ENCODE peak calls at places on chromosomes 7 and 10, in four cellular contexts. F is stimulated activated naive B cell treated with anti-CD40 and anti-IgM and Interleukin-4, amounts not matched to agents 10 μg/mL and 1 μg/mL and 100 μg/mL, for 72 hours; M is DMS153; K is CD8-positive, alpha-beta T cell. I is an unnamed sample.

GRCh38 chr7:18902892-18903291 is 214.5 kb downstream of the TWIST1 start:
- DNase-seq in F (no peak), M (no peak), K (no peak), I (no peak)

GRCh38 chr7:112437038-112437437 is 13.2 kb upstream of the IFRD1 start:
- DNase-seq in F (no peak), M (no peak), K (no peak), I (no peak)

GRCh38 chr7:117873056-117873932 is at the start of gene CTTNBP2:
- DNase-seq in F (no peak), M (no peak), K (no peak), I (no peak)

GRCh38 chr7:16708980-16709379 is 44.6 kb upstream of the TSPAN13 start:
- DNase-seq in F (no peak), M (no peak), K (no peak), I (no peak)

GRCh38 chr10:86650151-86650550 is 4.2 kb upstream of the OPN4 start:
- DNase-seq in F (no peak), M (no peak), K (no peak), I (no peak)

GRCh38 chr7:130142654-130143333 is 62.4 kb downstream of the TMEM209 start:
- DNase-seq in F (no peak), M (no peak), K (no peak), I (no peak)

GRCh38 chr10:49257626-49258350 is 41.2 kb upstream of the C10orf71 start:
- DNase-seq in F (no peak), M (no peak), K (no peak), I (no peak)

GRCh38 chr10:110918269-110918632 is 729 bp downstream of the BBIP1 start:
- DNase-seq in F (no peak), M (no peak), K (peak), I (peak)

GRCh38 chr7:34564091-34564490 is 93.9 kb upstream of the NPSR1 start:
- DNase-seq in F (no peak), M (no peak), K (no peak), I (no peak)

GRCh38 chr10:88652621-88653020 is 11.6 kb upstream of the LIPF start:
- DNase-seq in F (no peak), M (no peak), K (no peak), I (no peak)

GRCh38 chr7:26180792-26181198 is 19.8 kb downstream of the HNRNPA2B1 start:
- DNase-seq in F (no peak), M (no peak), K (no peak), I (no peak)

GRCh38 chr10:130686680-130687300 is 550.6 kb downstream of the GLRX3 start:
- DNase-seq in F (no peak), M (peak), K (no peak), I (no peak)

GRCh38 chr10:123687758-123688157 is 21.6 kb downstream of the GPR26 start:
- DNase-seq in F (no peak), M (no peak), K (no peak), I (no peak)

GRCh38 chr10:16777473-16778370 is 39.5 kb downstream of the RSU1 start:
- DNase-seq in F (no peak), M (peak), K (no peak), I (no peak)

GRCh38 chr10:48496831-48497792 is 107.8 kb downstream of the ARHGAP22 start:
- DNase-seq in F (no peak), M (no peak), K (no peak), I (no peak)

GRCh38 chr7:127413962-127414361 is 21.5 kb upstream of the ZNF800 start:
- DNase-seq in F (no peak), M (no peak), K (no peak), I (peak)

GRCh38 chr7:87216701-87217508 is 2.6 kb downstream of the TMEM243 start:
- DNase-seq in F (peak), M (no peak), K (no peak), I (peak)

GRCh38 chr7:115208710-115209540 is 287.0 kb downstream of the MDFIC start:
- DNase-seq in F (no peak), M (no peak), K (no peak), I (no peak)

GRCh38 chr10:50219646-50220045 is 31.7 kb downstream of the ASAH2 start:
- DNase-seq in F (no peak), M (no peak), K (no peak), I (no peak)

GRCh38 chr7:44884553-44885393 is 557 bp downstream of the PURB start:
- DNase-seq in F (peak), M (peak), K (peak), I (peak)